ENCODE peak calls at places on chromosome 6, in seven cellular contexts. One of them, this sample, is unnamed. For H3K4me1, the result is how much of the 10 kb centered on the place peaks cover.

GRCh38 chr6:170344631-170345576 is 38.3 kb downstream of the FAM120B start:
- DNase-seq in fibroblast of lung: peak
- DNase-seq in HepG2: peak
- DNase-seq in neural progenitor cell: no peak
- DNase-seq in hepatocyte: no peak
- DNase-seq in GM23248: peak
- DNase-seq in K562: no peak
- DNase-seq in this sample: no peak

GRCh38 chr6:156779206-156780116 is 2.3 kb downstream of the ARID1B start:
- DNase-seq in neural progenitor cell: peak
- DNase-seq in HepG2: peak
- DNase-seq in K562: peak
- DNase-seq in hepatocyte: peak
- DNase-seq in fibroblast of lung: no peak
- DNase-seq in GM23248: peak
- DNase-seq in this sample: peak

GRCh38 chr6:136582702-136583471 is 32.7 kb upstream of the MAP7 start:
- DNase-seq in neural progenitor cell: no peak
- DNase-seq in HepG2: peak
- DNase-seq in fibroblast of lung: peak
- DNase-seq in hepatocyte: peak
- DNase-seq in GM23248: peak
- DNase-seq in K562: peak
- DNase-seq in this sample: no peak

GRCh38 chr6:43926644-43927524 is 156.9 kb downstream of the VEGFA start:
- DNase-seq in GM23248: peak
- DNase-seq in fibroblast of lung: peak
- DNase-seq in neural progenitor cell: peak
- DNase-seq in HepG2: peak
- DNase-seq in hepatocyte: peak
- DNase-seq in K562: peak
- DNase-seq in this sample: peak

GRCh38 chr6:5025911-5026819 is 22.3 kb upstream of the RPP40 start:
- DNase-seq in K562: peak
- DNase-seq in hepatocyte: peak
- DNase-seq in HepG2: peak
- DNase-seq in fibroblast of lung: peak
- DNase-seq in neural progenitor cell: peak
- DNase-seq in GM23248: peak
- DNase-seq in this sample: no peak

GRCh38 chr6:45513331-45513730 is 135.6 kb upstream of the SUPT3H start:
- DNase-seq in fibroblast of lung: no peak
- DNase-seq in K562: no peak
- DNase-seq in hepatocyte: peak
- DNase-seq in GM23248: no peak
- DNase-seq in neural progenitor cell: peak
- DNase-seq in HepG2: no peak
- DNase-seq in this sample: no peak

GRCh38 chr6:36784379-36784636 is 54.9 kb downstream of the CPNE5 start:
- DNase-seq in neural progenitor cell: no peak
- DNase-seq in fibroblast of lung: no peak
- DNase-seq in HepG2: no peak
- DNase-seq in hepatocyte: no peak
- DNase-seq in K562: no peak
- DNase-seq in GM23248: no peak
- DNase-seq in this sample: no peak

GRCh38 chr6:53857318-53858094 is 62.7 kb downstream of the LRRC1 start:
- DNase-seq in neural progenitor cell: no peak
- DNase-seq in fibroblast of lung: no peak
- DNase-seq in hepatocyte: no peak
- DNase-seq in HepG2: no peak
- DNase-seq in K562: no peak
- DNase-seq in GM23248: peak
- DNase-seq in this sample: no peak

GRCh38 chr6:3456794-3457709 is at the start of gene SLC22A23:
- DNase-seq in fibroblast of lung: no peak
- DNase-seq in K562: peak
- DNase-seq in HepG2: peak
- DNase-seq in hepatocyte: peak
- DNase-seq in neural progenitor cell: peak
- DNase-seq in GM23248: peak
- DNase-seq in this sample: peak

GRCh38 chr6:26327450-26328264 is 37.3 kb upstream of the BTN3A2 start:
- DNase-seq in GM23248: peak
- DNase-seq in HepG2: peak
- DNase-seq in hepatocyte: peak
- DNase-seq in K562: no peak
- DNase-seq in neural progenitor cell: peak
- DNase-seq in fibroblast of lung: peak
- DNase-seq in this sample: peak

GRCh38 chr6:34015576-34015975 is 130.3 kb downstream of the GRM4 start:
- DNase-seq in HepG2: no peak
- DNase-seq in GM23248: peak
- DNase-seq in neural progenitor cell: peak
- DNase-seq in fibroblast of lung: no peak
- DNase-seq in hepatocyte: no peak
- DNase-seq in K562: no peak
- DNase-seq in this sample: no peak

GRCh38 chr6:51960419-51960818 is 127.0 kb downstream of the PKHD1 start:
- DNase-seq in fibroblast of lung: no peak
- DNase-seq in K562: no peak
- DNase-seq in HepG2: no peak
- DNase-seq in neural progenitor cell: no peak
- DNase-seq in GM23248: no peak
- DNase-seq in hepatocyte: no peak
- DNase-seq in this sample: no peak

GRCh38 chr6:81656231-81656630 is 96.2 kb downstream of the TENT5A start:
- DNase-seq in neural progenitor cell: no peak
- DNase-seq in hepatocyte: no peak
- DNase-seq in HepG2: no peak
- DNase-seq in fibroblast of lung: no peak
- DNase-seq in K562: no peak
- DNase-seq in GM23248: no peak
- DNase-seq in this sample: no peak

GRCh38 chr6:138161434-138162103 is at the start of gene ARFGEF3:
- DNase-seq in neural progenitor cell: peak
- DNase-seq in GM23248: peak
- DNase-seq in hepatocyte: peak
- DNase-seq in HepG2: peak
- DNase-seq in K562: peak
- DNase-seq in fibroblast of lung: no peak
- DNase-seq in this sample: no peak

GRCh38 chr6:52990342-52990741 is 4.7 kb downstream of the GSTA4 start:
- DNase-seq in GM23248: peak
- DNase-seq in fibroblast of lung: peak
- DNase-seq in K562: no peak
- DNase-seq in neural progenitor cell: no peak
- DNase-seq in HepG2: no peak
- DNase-seq in hepatocyte: peak
- DNase-seq in this sample: no peak

GRCh38 chr6:169843110-169843509 is 91.7 kb downstream of the ERMARD start:
- DNase-seq in GM23248: no peak
- DNase-seq in neural progenitor cell: no peak
- DNase-seq in hepatocyte: no peak
- DNase-seq in fibroblast of lung: no peak
- DNase-seq in HepG2: no peak
- DNase-seq in K562: no peak
- DNase-seq in this sample: no peak

GRCh38 chr6:34489229-34489805 is 23.4 kb downstream of the PACSIN1 start:
- DNase-seq in K562: no peak
- DNase-seq in HepG2: no peak
- DNase-seq in hepatocyte: no peak
- DNase-seq in GM23248: no peak
- DNase-seq in neural progenitor cell: no peak
- DNase-seq in fibroblast of lung: no peak
- DNase-seq in this sample: no peak

GRCh38 chr6:150732765-150733539 is 132.6 kb upstream of the MTHFD1L start:
- DNase-seq in GM23248: no peak
- DNase-seq in fibroblast of lung: no peak
- DNase-seq in neural progenitor cell: no peak
- DNase-seq in hepatocyte: no peak
- DNase-seq in HepG2: no peak
- DNase-seq in K562: no peak
- DNase-seq in this sample: no peak

GRCh38 chr6:30935018-30935417 is 3.0 kb upstream of the SFTA2 start:
- DNase-seq in HepG2: no peak
- DNase-seq in K562: peak
- DNase-seq in neural progenitor cell: no peak
- DNase-seq in hepatocyte: peak
- DNase-seq in GM23248: no peak
- DNase-seq in fibroblast of lung: peak
- DNase-seq in this sample: no peak

GRCh38 chr6:29702519-29703103 is 20.6 kb upstream of the HLA-F start:
- DNase-seq in neural progenitor cell: peak
- DNase-seq in hepatocyte: peak
- DNase-seq in GM23248: peak
- DNase-seq in HepG2: peak
- DNase-seq in fibroblast of lung: no peak
- DNase-seq in K562: peak
- DNase-seq in this sample: peak

GRCh38 chr6:20338160-20338559 is 63.5 kb upstream of the E2F3 start:
- DNase-seq in GM23248: no peak
- DNase-seq in neural progenitor cell: no peak
- DNase-seq in fibroblast of lung: no peak
- DNase-seq in hepatocyte: no peak
- DNase-seq in K562: no peak
- DNase-seq in HepG2: no peak
- DNase-seq in this sample: no peak

GRCh38 chr6:39053854-39054576 is 5.4 kb downstream of the GLP1R start:
- DNase-seq in HepG2: no peak
- DNase-seq in GM23248: no peak
- DNase-seq in fibroblast of lung: no peak
- DNase-seq in K562: no peak
- DNase-seq in hepatocyte: no peak
- DNase-seq in neural progenitor cell: no peak
- DNase-seq in this sample: no peak

GRCh38 chr6:158020272-158020711 is 38.6 kb downstream of the SYNJ2 start:
- DNase-seq in HepG2: no peak
- DNase-seq in fibroblast of lung: no peak
- DNase-seq in hepatocyte: no peak
- DNase-seq in GM23248: no peak
- DNase-seq in K562: no peak
- DNase-seq in neural progenitor cell: no peak
- DNase-seq in this sample: no peak

GRCh38 chr6:69976591-69977090 is 110.3 kb downstream of the COL19A1 start:
- DNase-seq in hepatocyte: no peak
- DNase-seq in neural progenitor cell: no peak
- DNase-seq in GM23248: no peak
- DNase-seq in K562: no peak
- DNase-seq in fibroblast of lung: no peak
- DNase-seq in HepG2: no peak
- DNase-seq in this sample: no peak

GRCh38 chr6:118896339-118897136 is 2.6 kb downstream of the ASF1A start:
- DNase-seq in fibroblast of lung: peak
- DNase-seq in GM23248: peak
- DNase-seq in hepatocyte: peak
- DNase-seq in HepG2: peak
- DNase-seq in K562: peak
- DNase-seq in neural progenitor cell: no peak
- DNase-seq in this sample: no peak

GRCh38 chr6:100468966-100469859 is 4.5 kb upstream of the SIM1 start:
- DNase-seq in fibroblast of lung: no peak
- DNase-seq in neural progenitor cell: peak
- DNase-seq in HepG2: no peak
- DNase-seq in GM23248: no peak
- DNase-seq in K562: no peak
- DNase-seq in hepatocyte: no peak
- DNase-seq in this sample: no peak
- TF ChIP-seq EZH2 in fibroblast of lung: no peak
- TF ChIP-seq EZH2 in neural progenitor cell: peak
- TF ChIP-seq EZH2 in HepG2: no peak
- TF ChIP-seq EZH2 in GM23248: no peak
- TF ChIP-seq EZH2 in K562: no peak
- TF ChIP-seq EZH2 in hepatocyte: peak
- TF ChIP-seq EZH2 in this sample: no peak

GRCh38 chr6:135093578-135093977 is 39.0 kb upstream of the HBS1L start:
- DNase-seq in HepG2: no peak
- DNase-seq in GM23248: no peak
- DNase-seq in K562: peak
- DNase-seq in neural progenitor cell: no peak
- DNase-seq in hepatocyte: no peak
- DNase-seq in fibroblast of lung: no peak
- DNase-seq in this sample: no peak
- H3K4me1 ChIP-seq in HepG2: under half
- H3K4me1 ChIP-seq in GM23248: under half
- H3K4me1 ChIP-seq in K562: half or more
- H3K4me1 ChIP-seq in neural progenitor cell: under half
- H3K4me1 ChIP-seq in hepatocyte: under half
- H3K4me1 ChIP-seq in fibroblast of lung: under half
- H3K4me1 ChIP-seq in this sample: half or more

GRCh38 chr6:40139447-40139846 is 205.2 kb upstream of the MOCS1 start:
- DNase-seq in GM23248: no peak
- DNase-seq in HepG2: no peak
- DNase-seq in fibroblast of lung: no peak
- DNase-seq in K562: peak
- DNase-seq in neural progenitor cell: no peak
- DNase-seq in hepatocyte: no peak
- DNase-seq in this sample: no peak

GRCh38 chr6:40138273-40138720 is 204.0 kb upstream of the MOCS1 start:
- DNase-seq in K562: peak
- DNase-seq in hepatocyte: peak
- DNase-seq in HepG2: peak
- DNase-seq in fibroblast of lung: no peak
- DNase-seq in neural progenitor cell: no peak
- DNase-seq in GM23248: no peak
- DNase-seq in this sample: no peak
- H3K4me2 ChIP-seq in K562: peak
- H3K4me2 ChIP-seq in hepatocyte: no peak
- H3K4me2 ChIP-seq in HepG2: peak
- H3K4me2 ChIP-seq in fibroblast of lung: no peak
- H3K4me2 ChIP-seq in neural progenitor cell: no peak
- H3K4me2 ChIP-seq in GM23248: no peak
- H3K4me2 ChIP-seq in this sample: no peak

DNA sequence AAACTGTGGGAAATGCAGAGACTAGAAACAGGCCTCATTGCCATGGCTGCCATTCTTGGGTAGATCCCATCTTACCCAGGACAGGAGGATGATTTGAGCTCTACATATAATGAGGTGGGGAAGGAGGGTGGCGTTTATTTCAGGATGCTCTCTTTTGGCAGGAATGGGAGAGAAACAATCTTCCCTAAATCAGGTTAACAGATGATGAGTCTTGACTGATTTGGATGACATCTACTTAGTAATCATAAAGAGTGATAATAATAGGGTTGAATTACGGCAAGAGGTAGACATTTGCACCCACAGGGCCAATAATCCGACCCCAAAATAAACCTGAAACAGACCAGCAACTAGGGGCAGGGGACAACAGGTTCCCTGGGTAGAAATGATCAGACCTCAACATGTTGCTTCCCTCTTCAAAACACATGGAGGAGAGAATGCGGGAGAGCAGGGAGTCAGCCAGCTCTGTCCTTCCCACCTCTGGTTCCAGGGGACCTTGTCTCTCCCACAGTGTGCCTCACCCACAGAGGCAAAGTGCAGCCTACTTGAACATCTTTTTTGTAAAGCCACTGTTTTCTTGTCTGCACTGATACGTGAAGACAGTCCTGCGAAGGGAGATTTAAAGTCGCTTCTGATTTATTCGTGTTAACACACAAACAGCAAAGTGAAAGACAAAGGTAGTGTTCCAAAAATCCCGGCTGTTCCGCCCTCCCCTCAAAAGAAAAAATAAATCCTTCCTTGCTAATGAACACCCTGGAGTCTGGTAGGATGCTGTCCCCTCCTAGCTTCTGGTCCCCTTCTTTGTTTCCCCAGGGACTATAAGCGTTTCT is 3.9 kb downstream of the FOXQ1 start:
- DNase-seq in HepG2: peak
- DNase-seq in K562: no peak
- DNase-seq in GM23248: no peak
- DNase-seq in hepatocyte: no peak
- DNase-seq in neural progenitor cell: no peak
- DNase-seq in fibroblast of lung: no peak
- DNase-seq in this sample: no peak
- TF ChIP-seq EZH2 in HepG2: no peak
- TF ChIP-seq EZH2 in K562: no peak
- TF ChIP-seq EZH2 in GM23248: no peak
- TF ChIP-seq EZH2 in hepatocyte: no peak
- TF ChIP-seq EZH2 in neural progenitor cell: peak
- TF ChIP-seq EZH2 in fibroblast of lung: no peak
- TF ChIP-seq EZH2 in this sample: no peak

This sample was measured in DND-41.